ENCODE peak calls at places on chromosome 17, in ten cellular contexts. V is WTC11; Y is Caco-2; S is cardiac muscle cell; X is body of pancreas; T is AG09309; C is progenitor cell of endocrine pancreas; R is glutamatergic neuron; B is CD8-positive, alpha-beta T cell; Z is BE2C. A is an unnamed sample.

GRCh38 chr17:76791053-76791980 is 53.4 kb downstream of the MFSD11 start:
- DNase-seq in V (no peak), Y (no peak), S (peak), X (peak), T (no peak), C (no peak), R (no peak), B (peak), Z (peak), A (no peak)

GRCh38 chr17:10802487-10803284 is 1.2 kb downstream of the TMEM238L start:
- DNase-seq in V (no peak), Y (no peak), S (no peak), X (no peak), T (no peak), C (no peak), R (no peak), B (no peak), Z (no peak), A (no peak)

GRCh38 chr17:55224746-55225145 is 40.0 kb upstream of the HLF start:
- DNase-seq in V (no peak), Y (no peak), S (no peak), X (no peak), T (no peak), C (no peak), R (no peak), B (no peak), Z (no peak), A (no peak)

GRCh38 chr17:37392024-37392590 is 14.5 kb downstream of the ACACA start:
- DNase-seq in V (no peak), Y (no peak), S (peak), X (no peak), T (no peak), C (no peak), R (no peak), B (no peak), Z (no peak), A (peak)

GRCh38 chr17:28144019-28144418 is 101.5 kb downstream of the NLK start:
- DNase-seq in V (no peak), Y (no peak), S (no peak), X (no peak), T (no peak), C (no peak), R (no peak), B (no peak), Z (no peak), A (no peak)

GRCh38 chr17:76005263-76006149 is 4.9 kb downstream of the CDK3 start:
- DNase-seq in V (peak), Y (peak), S (peak), X (peak), T (no peak), C (peak), R (peak), B (peak), Z (peak), A (no peak)

GRCh38 chr17:39027037-39027436 is 59.8 kb upstream of the FBXO47 start:
- DNase-seq in V (peak), Y (peak), S (peak), X (peak), T (no peak), C (peak), R (peak), B (peak), Z (peak), A (no peak)

GRCh38 chr17:55717898-55718735 is 4.5 kb downstream of the TMEM100 start:
- DNase-seq in V (peak), Y (peak), S (peak), X (peak), T (no peak), C (peak), R (peak), B (peak), Z (peak), A (no peak)

GRCh38 chr17:50806141-50806643 is 29.2 kb upstream of the WFIKKN2 start:
- DNase-seq in V (peak), Y (no peak), S (peak), X (peak), T (no peak), C (no peak), R (no peak), B (no peak), Z (no peak), A (no peak)

GRCh38 chr17:63995626-63996025 is 2.5 kb upstream of the PRR29 start:
- DNase-seq in V (no peak), Y (no peak), S (no peak), X (no peak), T (no peak), C (no peak), R (no peak), B (no peak), Z (no peak), A (no peak)

GRCh38 chr17:49359990-49360795 is 1.9 kb downstream of the ZNF652 start:
- DNase-seq in V (no peak), Y (peak), S (no peak), X (no peak), T (no peak), C (no peak), R (no peak), B (no peak), Z (no peak), A (no peak)

GRCh38 chr17:14157822-14158221 is 78.8 kb downstream of the CDRT15 start:
- DNase-seq in V (no peak), Y (no peak), S (no peak), X (no peak), T (no peak), C (no peak), R (no peak), B (no peak), Z (no peak), A (no peak)

GRCh38 chr17:980406-981291 is 1.1 kb upstream of the NXN start:
- DNase-seq in V (peak), Y (peak), S (peak), X (peak), T (no peak), C (peak), R (peak), B (peak), Z (peak), A (peak)

GRCh38 chr17:51164911-51165679 is 1.1 kb upstream of the NME2 start:
- DNase-seq in V (peak), Y (peak), S (no peak), X (no peak), T (no peak), C (no peak), R (peak), B (no peak), Z (peak), A (no peak)

GRCh38 chr17:76524598-76525512 is 12.7 kb downstream of the CYGB start:
- DNase-seq in V (no peak), Y (no peak), S (peak), X (peak), T (no peak), C (no peak), R (no peak), B (no peak), Z (peak), A (no peak)

GRCh38 chr17:15240617-15241016 is 24.5 kb downstream of the PMP22 start:
- DNase-seq in V (no peak), Y (no peak), S (no peak), X (no peak), T (no peak), C (no peak), R (no peak), B (no peak), Z (no peak), A (no peak)

GRCh38 chr17:35917519-35918213 is 12.9 kb downstream of the RDM1 start:
- DNase-seq in V (no peak), Y (no peak), S (no peak), X (no peak), T (no peak), C (no peak), R (no peak), B (no peak), Z (no peak), A (no peak)

GRCh38 chr17:7502987-7503386 is 18.8 kb downstream of the POLR2A start:
- DNase-seq in V (peak), Y (peak), S (no peak), X (no peak), T (no peak), C (no peak), R (peak), B (no peak), Z (peak), A (no peak)

GRCh38 chr17:70099267-70099666 is 24.2 kb downstream of the KCNJ16 start:
- DNase-seq in V (no peak), Y (no peak), S (no peak), X (no peak), T (no peak), C (no peak), R (no peak), B (no peak), Z (no peak), A (no peak)

GRCh38 chr17:50090971-50091950 is 3.9 kb upstream of the PDK2 start:
- DNase-seq in V (no peak), Y (no peak), S (no peak), X (no peak), T (no peak), C (no peak), R (no peak), B (no peak), Z (no peak), A (no peak)

GRCh38 chr17:49442051-49442450 is 27.4 kb upstream of the PHB1 start:
- DNase-seq in V (no peak), Y (no peak), S (no peak), X (no peak), T (no peak), C (no peak), R (no peak), B (no peak), Z (no peak), A (no peak)

GRCh38 chr17:1123397-1124237 is 56.2 kb downstream of the ABR start:
- DNase-seq in V (peak), Y (no peak), S (no peak), X (no peak), T (no peak), C (no peak), R (peak), B (no peak), Z (no peak), A (no peak)

GRCh38 chr17:44913676-44914075 is 1.6 kb downstream of the GFAP start:
- DNase-seq in V (no peak), Y (no peak), S (no peak), X (no peak), T (no peak), C (no peak), R (no peak), B (no peak), Z (no peak), A (no peak)

GRCh38 chr17:35148144-35148543 is 527 bp downstream of the UNC45B start:
- DNase-seq in V (no peak), Y (no peak), S (no peak), X (no peak), T (no peak), C (no peak), R (no peak), B (no peak), Z (no peak), A (no peak)

GRCh38 chr17:79949646-79950292 is 85.9 kb downstream of the TBC1D16 start:
- DNase-seq in V (peak), Y (no peak), S (no peak), X (peak), T (no peak), C (no peak), R (peak), B (no peak), Z (no peak), A (no peak)

GRCh38 chr17:7929158-7930029 is at the start of gene KCNAB3:
- DNase-seq in V (peak), Y (no peak), S (peak), X (no peak), T (no peak), C (no peak), R (peak), B (peak), Z (peak), A (no peak)

GRCh38 chr17:82840431-82840831 is 609 bp upstream of the ZNF750 start:
- DNase-seq in V (peak), Y (no peak), S (no peak), X (no peak), T (no peak), C (no peak), R (no peak), B (no peak), Z (no peak), A (no peak)

GRCh38 chr17:47913050-47913449 is 17.0 kb downstream of the SP2 start:
- DNase-seq in V (no peak), Y (no peak), S (no peak), X (no peak), T (no peak), C (no peak), R (no peak), B (no peak), Z (no peak), A (no peak)

GRCh38 chr17:22304667-22305303 is 612.5 kb downstream of the KCNJ18 start:
- DNase-seq in V (no peak), Y (no peak), S (no peak), X (no peak), T (no peak), C (no peak), R (no peak), B (no peak), Z (no peak), A (no peak)

GRCh38 chr17:63843387-63844292 is 1.2 kb upstream of the SMARCD2 start:
- DNase-seq in V (no peak), Y (no peak), S (peak), X (no peak), T (peak), C (no peak), R (no peak), B (peak), Z (no peak), A (no peak)

GRCh38 chr17:76709077-76709950 is 1.5 kb downstream of the MXRA7 start:
- DNase-seq in V (no peak), Y (no peak), S (peak), X (peak), T (peak), C (peak), R (peak), B (no peak), Z (peak), A (no peak)

GRCh38 chr17:69729937-69730336 is 315.4 kb downstream of the MAP2K6 start:
- DNase-seq in V (no peak), Y (no peak), S (no peak), X (no peak), T (no peak), C (no peak), R (no peak), B (no peak), Z (no peak), A (no peak)

GRCh38 chr17:41975099-41976083 is 8.8 kb downstream of the CNP start:
- DNase-seq in V (no peak), Y (no peak), S (no peak), X (no peak), T (no peak), C (no peak), R (no peak), B (no peak), Z (no peak), A (no peak)

GRCh38 chr17:71899317-71899716 is 221.5 kb upstream of the SOX9 start:
- DNase-seq in V (no peak), Y (no peak), S (peak), X (no peak), T (no peak), C (no peak), R (no peak), B (no peak), Z (no peak), A (no peak)

DNA sequence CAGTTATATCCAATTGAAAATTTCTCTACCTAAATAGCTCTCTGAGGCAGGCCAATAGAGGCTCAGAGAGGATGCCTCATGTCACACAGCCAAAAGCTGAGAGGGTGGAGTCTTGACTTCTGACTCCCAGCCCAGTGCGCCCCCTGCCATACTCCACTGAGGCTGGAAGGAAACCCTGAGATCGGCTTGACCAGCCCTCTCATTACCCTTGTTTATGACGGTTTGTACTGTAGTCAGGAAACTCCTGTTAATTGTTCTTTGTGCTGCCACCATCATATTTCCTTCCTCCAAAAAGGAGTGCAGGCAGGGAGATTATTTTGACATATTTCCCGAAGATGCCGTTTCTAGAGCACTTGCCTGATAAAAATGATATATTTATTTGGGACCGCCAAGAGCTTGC is 107.9 kb downstream of the AIPL1 start:
- DNase-seq in V (peak), Y (no peak), S (no peak), X (no peak), T (no peak), C (no peak), R (no peak), B (no peak), Z (no peak), A (no peak)
- TF ChIP-seq CTCF in V (no peak), Y (no peak), S (no peak), X (no peak), T (no peak), C (no peak), R (no peak), B (no peak), Z (no peak), A (peak)

DNA sequence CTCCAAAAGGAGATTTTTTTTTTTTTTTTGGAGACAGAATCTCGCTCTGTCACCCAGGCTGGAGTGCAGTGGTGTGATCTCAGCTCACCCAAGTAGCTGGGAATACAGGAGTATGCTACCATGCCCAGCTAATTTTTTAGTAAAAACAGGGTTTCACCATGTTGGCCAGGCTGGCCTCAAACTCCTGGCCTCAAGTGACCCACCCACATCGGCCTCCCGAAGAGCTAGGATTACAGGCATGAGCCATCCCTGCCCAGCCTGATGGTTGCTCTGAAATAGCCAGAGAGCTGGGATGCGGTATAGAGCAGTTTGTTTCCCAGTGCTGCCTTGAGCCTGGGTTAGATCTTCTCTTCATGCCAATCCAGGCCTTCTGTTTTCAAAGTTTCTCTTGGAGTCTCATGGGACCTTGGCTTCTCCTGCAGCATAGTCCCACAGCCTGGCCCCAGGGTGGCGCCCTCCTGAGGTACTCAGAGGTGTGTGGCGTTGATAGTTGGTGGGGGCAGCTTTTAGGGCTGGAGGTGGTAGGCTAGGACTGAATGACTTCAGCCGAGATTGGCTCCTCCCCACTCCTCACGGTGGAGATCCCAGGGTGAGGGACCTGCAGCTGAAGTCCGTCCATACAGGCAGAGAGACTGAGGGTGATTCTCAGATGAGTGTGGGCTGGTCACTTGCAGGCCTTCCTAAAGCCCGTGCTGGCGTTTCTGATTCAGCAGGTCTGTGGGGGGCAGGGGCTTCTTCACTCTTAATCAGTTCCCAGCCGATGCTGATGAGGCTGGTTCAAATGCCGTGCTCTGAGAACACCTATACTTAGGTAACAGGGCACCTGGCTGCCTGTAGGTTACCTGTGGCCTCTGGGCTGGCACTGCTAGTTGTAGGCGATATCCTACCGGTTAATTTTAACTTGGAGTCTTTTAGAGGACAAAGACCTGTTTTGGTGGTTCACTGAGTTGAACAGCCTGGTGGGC is 52.0 kb downstream of the TNFRSF13B start:
- DNase-seq in V (peak), Y (no peak), S (no peak), X (no peak), T (no peak), C (no peak), R (no peak), B (no peak), Z (no peak), A (no peak)
- TF ChIP-seq CTCF in V (no peak), Y (no peak), S (no peak), X (no peak), T (no peak), C (no peak), R (no peak), B (no peak), Z (no peak), A (peak)

DNA sequence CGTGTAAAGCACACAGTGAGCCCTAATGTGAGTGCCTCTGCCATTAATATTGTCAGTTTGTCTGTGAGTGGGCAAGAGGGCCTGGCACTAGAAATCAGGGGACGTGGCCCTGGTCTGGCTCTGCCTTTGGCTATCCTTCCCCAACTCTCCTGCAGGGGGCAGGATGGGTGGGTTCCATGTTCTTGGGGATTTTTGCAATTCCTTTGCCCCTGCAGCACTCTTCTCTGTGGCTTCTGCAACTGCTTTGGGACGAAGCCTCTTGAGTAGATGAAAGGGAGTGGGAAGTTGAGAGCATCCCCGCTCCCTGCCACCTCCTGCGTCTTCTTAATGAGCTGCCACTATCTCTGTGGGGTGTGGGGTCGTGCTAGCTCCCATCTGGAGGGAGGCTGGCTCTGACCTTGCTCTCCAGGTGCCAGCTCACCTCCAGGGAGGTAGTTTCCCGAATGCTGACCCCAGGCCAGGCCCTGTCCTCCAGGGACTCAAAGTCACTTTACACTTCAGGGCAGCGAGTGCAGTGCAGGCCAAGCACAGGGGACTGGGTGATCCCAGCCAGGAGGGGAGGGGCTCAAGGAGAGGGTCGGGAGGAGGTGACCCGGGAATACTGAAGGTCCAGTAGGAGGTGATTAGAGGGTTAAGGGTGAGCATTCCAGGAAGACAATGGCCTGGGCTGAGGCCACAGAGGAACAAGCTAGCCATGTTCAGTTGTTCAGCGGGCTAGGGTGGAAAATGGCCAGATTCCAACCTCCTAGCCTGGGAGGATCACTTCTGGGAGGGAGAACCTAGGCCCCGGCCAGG is 121.0 kb upstream of the NLRP1 start:
- DNase-seq in V (peak), Y (no peak), S (peak), X (no peak), T (no peak), C (no peak), R (peak), B (no peak), Z (no peak), A (no peak)
- TF ChIP-seq CTCF in V (peak), Y (no peak), S (peak), X (no peak), T (peak), C (peak), R (peak), B (no peak), Z (peak), A (peak)

GRCh38 chr17:58587713-58588117 is 73.3 kb upstream of the MTMR4 start:
- DNase-seq in V (peak), Y (peak), S (peak), X (peak), T (no peak), C (peak), R (peak), B (peak), Z (peak), A (no peak)

GRCh38 chr17:58590377-58590776 is 75.9 kb upstream of the MTMR4 start:
- DNase-seq in V (no peak), Y (no peak), S (no peak), X (no peak), T (no peak), C (no peak), R (no peak), B (no peak), Z (no peak), A (no peak)

GRCh38 chr17:58593121-58593520 is 78.7 kb upstream of the MTMR4 start:
- DNase-seq in V (no peak), Y (no peak), S (no peak), X (no peak), T (no peak), C (no peak), R (no peak), B (no peak), Z (no peak), A (no peak)

GRCh38 chr17:58595194-58595792 is 80.9 kb upstream of the MTMR4 start:
- DNase-seq in V (no peak), Y (peak), S (no peak), X (no peak), T (no peak), C (no peak), R (no peak), B (no peak), Z (no peak), A (no peak)

GRCh38 chr17:58591455-58591854 is 77.0 kb upstream of the MTMR4 start:
- DNase-seq in V (no peak), Y (no peak), S (no peak), X (no peak), T (no peak), C (no peak), R (no peak), B (no peak), Z (no peak), A (no peak)
- TF ChIP-seq CTCF in V (peak), Y (no peak), S (no peak), X (no peak), T (no peak), C (peak), R (peak), B (no peak), Z (peak), A (peak)